ENCODE peak calls at places on chromosome 14, in seven cellular contexts. Y, R, W, P, S, B and G are unnamed samples.

GRCh38 chr14:80390911-80391310 is 179.6 kb upstream of the DIO2 start:
- DNase-seq in Y (peak; percentile 81), R (no peak), W (no peak), P (peak; percentile 36), S (no peak), B (no peak), G (no peak)

GRCh38 chr14:89303452-89304435 is 113.3 kb downstream of the FOXN3 start:
- DNase-seq in Y (peak; percentile 60), R (peak; percentile 65), W (no peak), P (peak; percentile 99), S (peak; percentile 52), B (peak; percentile 73), G (peak; percentile 12)

GRCh38 chr14:64880382-64881121 is 845 bp upstream of the SPTB start:
- DNase-seq in Y (no peak), R (peak; percentile 26), W (peak; percentile 54), P (peak; percentile 19), S (peak; percentile 57), B (peak; percentile 78), G (peak; percentile 57)

GRCh38 chr14:80037349-80037748 is 174.0 kb downstream of the DIO2 start:
- DNase-seq in Y (no peak), R (no peak), W (no peak), P (no peak), S (no peak), B (no peak), G (no peak)

GRCh38 chr14:23362200-23362599 is 2.8 kb downstream of the EFS start:
- DNase-seq in Y (no peak), R (no peak), W (no peak), P (peak; percentile 47), S (no peak), B (no peak), G (no peak)

GRCh38 chr14:82345149-82345548 is 811.5 kb upstream of the SEL1L start:
- DNase-seq in Y (no peak), R (no peak), W (no peak), P (no peak), S (no peak), B (no peak), G (no peak)

GRCh38 chr14:58276208-58276607 is 22.1 kb upstream of the ARID4A start:
- DNase-seq in Y (no peak), R (no peak), W (no peak), P (no peak), S (no peak), B (no peak), G (peak; percentile 21)

GRCh38 chr14:98953544-98954346 is 318.3 kb downstream of the BCL11B start:
- DNase-seq in Y (no peak), R (peak; percentile 42), W (peak; percentile 45), P (no peak), S (peak; percentile 23), B (no peak), G (no peak)

GRCh38 chr14:53509227-53509822 is 356.2 kb upstream of the DDHD1 start:
- DNase-seq in Y (no peak), R (peak; percentile 77), W (no peak), P (peak; percentile 62), S (peak; percentile 22), B (no peak), G (no peak)

DNA sequence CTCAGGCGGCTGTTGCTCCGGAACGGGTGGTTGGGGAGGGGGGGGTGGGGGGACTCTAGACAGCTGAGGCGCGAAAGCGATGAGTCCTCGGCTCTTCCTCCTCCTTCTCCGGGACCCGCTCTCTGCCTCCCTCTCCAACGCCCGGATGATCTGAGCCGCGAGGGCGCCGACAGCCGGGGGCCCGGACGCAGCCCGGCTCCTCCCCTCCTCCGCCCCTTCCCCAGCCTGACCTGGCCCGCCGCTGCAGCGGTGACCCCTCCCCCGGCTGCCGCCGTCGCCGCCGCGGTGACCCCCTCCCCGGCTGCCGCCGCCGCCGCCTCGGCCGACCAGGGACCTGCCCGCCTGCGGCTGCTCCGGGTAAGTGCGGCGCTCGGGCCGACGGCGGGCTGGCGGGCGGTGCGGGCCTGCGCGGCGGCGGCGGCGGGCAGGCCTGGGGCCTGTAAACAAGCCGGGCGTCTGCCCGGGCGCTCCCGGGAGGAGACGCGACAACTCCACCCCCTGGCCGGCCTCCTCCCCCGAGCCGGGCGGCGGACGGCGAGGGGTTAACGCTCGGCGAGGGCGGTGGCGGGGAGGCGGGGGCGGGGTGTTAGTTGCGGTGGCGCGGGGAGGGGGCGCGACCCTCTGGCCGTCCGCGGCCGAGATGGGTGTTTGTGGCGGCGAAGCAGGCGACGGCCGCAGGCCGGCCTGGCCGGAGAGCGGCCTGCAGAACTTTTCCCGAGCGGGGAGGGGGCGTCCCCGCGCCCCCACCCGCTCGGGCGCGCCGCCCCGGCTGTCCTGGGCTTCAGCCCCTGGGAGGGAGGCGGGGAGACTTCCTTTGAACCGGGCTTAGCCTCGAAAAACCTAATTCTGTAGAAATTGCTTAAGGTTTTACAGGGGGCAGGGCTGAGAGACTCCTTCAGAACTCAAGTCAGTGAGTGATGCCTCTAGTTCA is 565 bp downstream of the PPM1A start:
- DNase-seq in Y (peak; percentile 64), R (peak; percentile 67), W (peak; percentile 84), P (peak; percentile 77), S (peak; percentile 68), B (peak; percentile 90), G (peak; percentile 29)
- H3K4me1 ChIP-seq in Y (peaks cover 17% of the 10 kb centered on the region), R (no peaks in the 10 kb centered on the region), W (peaks cover 8% of the 10 kb centered on the region), P (peaks cover 4% of the 10 kb centered on the region), S (peaks cover 37% of the 10 kb centered on the region), B (peaks cover 41% of the 10 kb centered on the region), G (peaks cover 33% of the 10 kb centered on the region)

DNA sequence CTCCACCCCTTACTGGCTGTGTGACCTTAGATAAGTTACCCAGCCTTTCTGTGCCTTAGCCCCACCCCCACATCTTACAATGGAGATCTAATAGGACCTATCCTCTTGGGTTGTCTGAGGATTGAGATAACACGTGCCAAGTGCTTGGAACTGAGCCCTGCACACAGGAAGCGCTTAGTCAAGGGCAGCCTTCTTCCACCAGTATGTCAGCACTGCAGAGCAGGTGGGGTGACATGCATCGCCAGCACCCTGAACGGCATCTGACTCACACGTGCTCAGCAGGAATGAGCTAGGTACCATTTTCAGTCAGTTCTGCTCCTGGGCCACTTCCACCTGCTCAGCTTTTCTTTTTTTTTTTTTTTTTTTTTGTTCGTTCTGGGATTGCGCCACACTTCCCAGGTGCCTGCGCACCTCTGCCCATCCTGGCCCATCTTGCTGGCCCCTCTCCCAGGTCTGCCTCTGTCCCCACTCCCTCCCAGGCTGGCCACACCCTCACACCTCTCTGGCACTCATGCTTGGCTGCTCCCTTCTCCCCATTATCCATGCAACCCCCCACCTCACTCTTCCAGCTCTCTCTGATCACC is 19.6 kb downstream of the LGMN start:
- DNase-seq in Y (no peak), R (no peak), W (no peak), P (no peak), S (peak; percentile 84), B (no peak), G (no peak)
- H3K4me1 ChIP-seq in Y (peaks cover 13% of the 10 kb centered on the region), R (no peaks in the 10 kb centered on the region), W (no peaks in the 10 kb centered on the region), P (peaks cover 19% of the 10 kb centered on the region), S (peaks cover 33% of the 10 kb centered on the region), B (peaks cover 39% of the 10 kb centered on the region), G (peaks cover 7% of the 10 kb centered on the region)

DNA sequence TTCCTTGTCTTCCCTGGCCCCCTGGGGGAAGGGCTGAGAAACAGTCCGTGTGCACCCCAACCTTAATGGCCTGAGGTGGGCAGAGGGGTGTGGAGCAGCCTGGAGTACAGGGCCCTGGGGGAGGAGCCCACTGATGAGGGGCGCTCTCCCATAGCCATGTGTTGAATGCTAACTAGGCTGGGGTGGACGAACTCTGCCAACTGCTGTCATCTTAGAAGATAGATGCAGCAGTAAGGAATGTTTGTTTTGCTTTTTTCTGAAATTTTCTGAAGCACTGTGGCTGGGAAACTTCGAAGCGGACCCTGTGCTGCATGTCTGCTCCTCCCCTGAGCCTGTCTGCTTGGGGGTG is 54.8 kb upstream of the SRSF5 start:
- DNase-seq in Y (no peak), R (no peak), W (no peak), P (no peak), S (peak; percentile 22), B (no peak), G (no peak)
- H3K4me1 ChIP-seq in Y (peaks cover 22% of the 10 kb centered on the region), R (peaks cover 14% of the 10 kb centered on the region), W (peaks cover 24% of the 10 kb centered on the region), P (peaks cover 32% of the 10 kb centered on the region), S (peaks cover 36% of the 10 kb centered on the region), B (peaks cover 65% of the 10 kb centered on the region), G (peaks cover 25% of the 10 kb centered on the region)

GRCh38 chr14:104877066-104877805 is 12.2 kb downstream of the CEP170B start:
- DNase-seq in Y (no peak), R (no peak), W (no peak), P (no peak), S (no peak), B (no peak), G (no peak)
- H3K4me1 ChIP-seq in Y (no peaks in the 10 kb centered on the region), R (no peaks in the 10 kb centered on the region), W (no peaks in the 10 kb centered on the region), P (peaks cover 37% of the 10 kb centered on the region), S (peaks cover 7% of the 10 kb centered on the region), B (no peaks in the 10 kb centered on the region), G (no peaks in the 10 kb centered on the region)

GRCh38 chr14:70801836-70802235 is 7.5 kb downstream of the MAP3K9 start:
- DNase-seq in Y (no peak), R (no peak), W (no peak), P (no peak), S (no peak), B (no peak), G (no peak)

GRCh38 chr14:70802379-70802778 is 6.9 kb downstream of the MAP3K9 start:
- DNase-seq in Y (no peak), R (no peak), W (no peak), P (no peak), S (no peak), B (no peak), G (no peak)

GRCh38 chr14:70808023-70808401 is 1.3 kb downstream of the MAP3K9 start:
- DNase-seq in Y (no peak), R (no peak), W (peak; percentile 34), P (no peak), S (peak; percentile 58), B (peak; percentile 65), G (peak; percentile 88)

GRCh38 chr14:70804556-70805162 is 4.7 kb downstream of the MAP3K9 start:
- DNase-seq in Y (no peak), R (no peak), W (no peak), P (peak; percentile 26), S (no peak), B (no peak), G (no peak)

DNA sequence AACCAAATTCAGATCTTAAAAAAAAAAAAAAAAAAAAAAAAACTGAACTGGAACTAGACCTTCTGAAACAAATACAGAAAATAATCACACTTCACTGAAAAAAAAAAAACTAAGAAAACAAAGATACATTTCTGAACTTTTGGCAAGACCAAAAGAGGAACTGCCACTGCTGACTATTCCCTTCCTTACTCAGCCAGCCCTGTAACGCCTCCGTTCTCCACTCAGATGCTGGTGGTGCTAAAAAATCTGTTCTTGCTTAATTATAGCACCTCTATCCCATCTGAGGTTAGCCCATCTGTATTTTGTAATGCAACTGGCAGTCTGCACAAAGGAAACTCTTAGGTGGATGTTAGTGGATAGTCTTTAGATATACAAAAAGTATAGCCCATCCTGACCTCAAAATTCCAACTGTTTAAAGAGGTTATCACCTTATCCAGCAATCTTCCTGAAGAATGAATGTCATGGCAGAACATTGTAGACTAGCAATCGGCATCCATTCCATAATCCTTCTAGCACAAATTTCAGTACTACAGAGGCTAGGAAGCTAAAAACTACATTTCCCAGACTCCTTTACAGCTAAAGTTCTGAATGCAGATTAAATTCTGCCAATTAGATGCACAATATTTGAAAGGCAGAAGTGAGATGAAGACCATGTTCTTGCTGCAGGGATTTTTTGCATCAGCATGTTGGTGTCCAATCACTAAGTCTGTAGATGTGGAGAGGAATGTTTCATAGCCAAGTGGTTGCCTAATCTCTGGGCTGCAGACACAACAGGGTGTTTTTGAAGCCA is 5.8 kb downstream of the MAP3K9 start:
- DNase-seq in Y (no peak), R (no peak), W (no peak), P (no peak), S (no peak), B (no peak), G (no peak)
- H3K4me1 ChIP-seq in Y (no peaks in the 10 kb centered on the region), R (no peaks in the 10 kb centered on the region), W (no peaks in the 10 kb centered on the region), P (peaks cover 2% of the 10 kb centered on the region), S (peaks cover 8% of the 10 kb centered on the region), B (peaks cover 5% of the 10 kb centered on the region), G (peaks cover 9% of the 10 kb centered on the region)